ENCODE peak calls at places on chromosomes 3 and 15, in six cellular contexts. One of them, this sample, is unnamed.

GRCh38 chr3:128424508-128425069 is 42.1 kb downstream of the DNAJB8 start:
- DNase-seq in ovary: no peak
- DNase-seq in sigmoid colon: no peak
- DNase-seq in AG09319: no peak
- DNase-seq in hepatocyte: no peak
- DNase-seq in osteoblast: no peak
- DNase-seq in this sample: no peak

GRCh38 chr3:45592830-45593707 is 1.5 kb upstream of the LIMD1 start:
- DNase-seq in AG09319: peak; percentile 74
- DNase-seq in sigmoid colon: peak; percentile 97
- DNase-seq in osteoblast: peak; percentile 99
- DNase-seq in hepatocyte: peak; percentile 94
- DNase-seq in ovary: peak; percentile 89
- DNase-seq in this sample: peak; percentile 95

GRCh38 chr15:69439623-69440022 is 13.0 kb upstream of the RPLP1 start:
- DNase-seq in osteoblast: no peak
- DNase-seq in sigmoid colon: no peak
- DNase-seq in hepatocyte: no peak
- DNase-seq in AG09319: no peak
- DNase-seq in ovary: no peak
- DNase-seq in this sample: no peak

GRCh38 chr3:84759361-84759760 is 199.4 kb upstream of the CADM2 start:
- DNase-seq in ovary: no peak
- DNase-seq in sigmoid colon: no peak
- DNase-seq in hepatocyte: no peak
- DNase-seq in AG09319: no peak
- DNase-seq in osteoblast: no peak
- DNase-seq in this sample: no peak

GRCh38 chr3:45480218-45480617 is 91.8 kb downstream of the LARS2 start:
- DNase-seq in osteoblast: no peak
- DNase-seq in hepatocyte: peak; percentile 68
- DNase-seq in AG09319: no peak
- DNase-seq in sigmoid colon: no peak
- DNase-seq in ovary: no peak
- DNase-seq in this sample: peak; percentile 12

GRCh38 chr15:62569460-62570404 is 404.6 kb upstream of the C2CD4B start:
- DNase-seq in osteoblast: peak; percentile 90
- DNase-seq in ovary: peak; percentile 36
- DNase-seq in sigmoid colon: no peak
- DNase-seq in hepatocyte: peak; percentile 80
- DNase-seq in AG09319: peak; percentile 91
- DNase-seq in this sample: peak; percentile 81

GRCh38 chr15:62782100-62782791 is 260.3 kb upstream of the TPM1 start:
- DNase-seq in AG09319: peak; percentile 82
- DNase-seq in sigmoid colon: peak; percentile 94
- DNase-seq in ovary: peak; percentile 76
- DNase-seq in osteoblast: peak; percentile 90
- DNase-seq in hepatocyte: peak; percentile 85
- DNase-seq in this sample: peak; percentile 83

GRCh38 chr3:52317601-52318000 is 1.5 kb downstream of the DNAH1 start:
- DNase-seq in hepatocyte: peak; percentile 84
- DNase-seq in sigmoid colon: no peak
- DNase-seq in ovary: peak; percentile 55
- DNase-seq in AG09319: no peak
- DNase-seq in osteoblast: peak; percentile 97
- DNase-seq in this sample: no peak

GRCh38 chr15:74496648-74497047 is 35.7 kb upstream of the UBL7 start:
- DNase-seq in hepatocyte: no peak
- DNase-seq in AG09319: no peak
- DNase-seq in ovary: no peak
- DNase-seq in sigmoid colon: no peak
- DNase-seq in osteoblast: no peak
- DNase-seq in this sample: no peak

GRCh38 chr3:136305879-136306278 is 55.7 kb downstream of the PCCB start:
- DNase-seq in sigmoid colon: no peak
- DNase-seq in ovary: no peak
- DNase-seq in osteoblast: no peak
- DNase-seq in AG09319: peak; percentile 12
- DNase-seq in hepatocyte: no peak
- DNase-seq in this sample: peak; percentile 33
- TF ChIP-seq CTCF in sigmoid colon: no peak
- TF ChIP-seq CTCF in ovary: peak; percentile 30
- TF ChIP-seq CTCF in osteoblast: peak; percentile 58
- TF ChIP-seq CTCF in AG09319: peak; percentile 53
- TF ChIP-seq CTCF in hepatocyte: no peak
- TF ChIP-seq CTCF in this sample: peak; percentile 65

DNA sequence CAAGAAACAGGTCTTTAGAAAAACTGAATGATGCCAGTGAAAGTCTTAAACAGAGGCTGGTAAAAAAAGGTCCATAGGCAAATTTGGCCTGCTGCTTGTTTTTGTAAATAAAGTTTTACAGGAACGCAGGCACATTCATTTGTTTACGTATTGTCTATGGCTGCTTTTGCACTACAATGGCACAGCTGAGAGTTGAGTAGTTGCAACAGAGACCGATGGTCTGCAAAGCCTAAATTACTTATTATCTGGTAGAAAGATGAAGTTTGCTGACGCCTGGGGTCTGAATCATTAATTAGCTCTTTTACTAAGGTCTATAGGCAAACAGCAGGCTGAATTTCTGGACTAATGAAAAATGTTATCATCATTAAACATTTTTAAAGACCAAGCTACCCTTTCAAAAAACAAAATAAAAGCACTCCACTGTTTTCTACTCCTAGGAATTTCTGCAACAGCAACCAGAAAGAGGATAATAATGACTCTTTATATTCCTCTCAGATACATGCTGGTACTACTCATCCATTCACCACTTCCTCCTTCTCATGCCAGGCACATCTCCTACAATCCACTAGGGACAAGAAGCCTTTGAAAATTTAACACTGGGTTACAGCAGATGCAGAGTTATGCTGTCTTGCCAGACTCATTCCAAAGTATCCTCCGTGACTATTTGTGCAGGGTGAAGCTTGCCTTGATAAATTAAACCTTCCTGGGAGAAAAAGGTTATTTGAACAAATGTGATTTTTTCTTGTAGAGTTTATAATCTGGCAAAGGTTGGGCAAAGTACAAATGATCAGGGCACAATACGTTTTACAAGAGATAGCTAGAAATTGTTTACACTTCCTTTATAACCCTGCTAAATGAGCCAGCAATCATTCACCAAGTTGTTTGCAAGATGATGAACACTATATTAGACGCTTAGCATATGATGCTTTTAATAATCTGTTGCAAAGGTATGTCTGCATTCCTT is 6.0 kb downstream of the GATM start:
- DNase-seq in ovary: no peak
- DNase-seq in osteoblast: no peak
- DNase-seq in sigmoid colon: no peak
- DNase-seq in hepatocyte: no peak
- DNase-seq in AG09319: no peak
- DNase-seq in this sample: peak; percentile 11
- TF ChIP-seq CTCF in ovary: no peak
- TF ChIP-seq CTCF in osteoblast: no peak
- TF ChIP-seq CTCF in sigmoid colon: no peak
- TF ChIP-seq CTCF in hepatocyte: no peak
- TF ChIP-seq CTCF in AG09319: no peak
- TF ChIP-seq CTCF in this sample: no peak

DNA sequence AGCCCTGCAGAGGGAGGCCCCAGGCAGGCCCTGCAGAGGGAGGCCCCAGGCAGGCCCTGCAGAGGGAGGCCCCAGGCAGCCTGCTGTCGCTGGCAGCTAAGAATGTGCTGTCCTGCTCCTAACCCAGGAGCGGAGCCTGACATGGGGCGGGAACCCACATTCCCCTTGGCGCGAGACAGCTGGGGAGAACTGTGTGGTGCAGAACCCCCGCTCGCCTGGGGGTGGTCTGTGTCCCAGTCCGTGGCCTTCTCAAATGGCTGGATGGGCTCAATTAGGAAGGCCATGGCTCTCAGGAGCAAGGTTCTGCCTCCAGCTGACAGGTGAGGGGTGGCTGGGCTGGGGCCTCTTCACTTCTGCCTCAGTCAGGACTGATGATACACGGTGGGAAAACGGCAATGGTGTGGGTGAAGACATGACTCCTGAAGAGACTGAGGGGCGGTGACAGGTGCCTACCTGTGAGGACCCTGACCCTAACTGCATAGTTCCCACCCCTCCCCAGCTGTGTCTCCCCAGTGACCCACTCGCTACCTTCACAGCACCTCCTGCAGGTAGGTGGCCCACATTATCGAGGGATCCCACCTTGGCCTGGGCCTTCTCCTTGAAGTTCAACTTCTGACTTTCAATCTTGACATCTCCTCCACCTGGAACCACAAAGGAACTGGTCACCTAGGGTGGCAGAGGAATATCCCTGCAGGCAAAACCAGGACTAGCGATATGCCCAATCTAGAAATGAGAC is 52.0 kb downstream of the DHX30 start:
- DNase-seq in AG09319: no peak
- DNase-seq in sigmoid colon: no peak
- DNase-seq in osteoblast: peak; percentile 61
- DNase-seq in ovary: no peak
- DNase-seq in hepatocyte: no peak
- DNase-seq in this sample: no peak
- TF ChIP-seq CTCF in AG09319: no peak
- TF ChIP-seq CTCF in sigmoid colon: no peak
- TF ChIP-seq CTCF in osteoblast: no peak
- TF ChIP-seq CTCF in ovary: no peak
- TF ChIP-seq CTCF in hepatocyte: no peak
- TF ChIP-seq CTCF in this sample: no peak

GRCh38 chr15:66763186-66764066 is 61.4 kb downstream of the SMAD6 start:
- DNase-seq in osteoblast: peak; percentile 53
- DNase-seq in sigmoid colon: peak; percentile 87
- DNase-seq in ovary: peak; percentile 68
- DNase-seq in AG09319: no peak
- DNase-seq in hepatocyte: peak; percentile 61
- DNase-seq in this sample: peak; percentile 94
- TF ChIP-seq CTCF in osteoblast: no peak
- TF ChIP-seq CTCF in sigmoid colon: no peak
- TF ChIP-seq CTCF in ovary: no peak
- TF ChIP-seq CTCF in AG09319: no peak
- TF ChIP-seq CTCF in hepatocyte: no peak
- TF ChIP-seq CTCF in this sample: no peak

GRCh38 chr3:108664266-108664665 is 74.7 kb downstream of the DZIP3 start:
- DNase-seq in hepatocyte: no peak
- DNase-seq in sigmoid colon: no peak
- DNase-seq in ovary: no peak
- DNase-seq in osteoblast: peak; percentile 11
- DNase-seq in AG09319: no peak
- DNase-seq in this sample: no peak
- TF ChIP-seq CTCF in hepatocyte: no peak
- TF ChIP-seq CTCF in sigmoid colon: no peak
- TF ChIP-seq CTCF in ovary: no peak
- TF ChIP-seq CTCF in osteoblast: no peak
- TF ChIP-seq CTCF in AG09319: no peak
- TF ChIP-seq CTCF in this sample: no peak

GRCh38 chr3:72298201-72299155 is 513.5 kb upstream of the PROK2 start:
- DNase-seq in AG09319: no peak
- DNase-seq in osteoblast: no peak
- DNase-seq in hepatocyte: no peak
- DNase-seq in sigmoid colon: no peak
- DNase-seq in ovary: peak; percentile 43
- DNase-seq in this sample: no peak
- TF ChIP-seq CTCF in AG09319: no peak
- TF ChIP-seq CTCF in osteoblast: no peak
- TF ChIP-seq CTCF in hepatocyte: no peak
- TF ChIP-seq CTCF in sigmoid colon: no peak
- TF ChIP-seq CTCF in ovary: no peak
- TF ChIP-seq CTCF in this sample: no peak

GRCh38 chr3:32077260-32078084 is 28.9 kb upstream of the GPD1L start:
- DNase-seq in AG09319: no peak
- DNase-seq in ovary: no peak
- DNase-seq in osteoblast: no peak
- DNase-seq in hepatocyte: no peak
- DNase-seq in sigmoid colon: no peak
- DNase-seq in this sample: no peak
- TF ChIP-seq CTCF in AG09319: no peak
- TF ChIP-seq CTCF in ovary: no peak
- TF ChIP-seq CTCF in osteoblast: peak; percentile 5
- TF ChIP-seq CTCF in hepatocyte: no peak
- TF ChIP-seq CTCF in sigmoid colon: no peak
- TF ChIP-seq CTCF in this sample: no peak

DNA sequence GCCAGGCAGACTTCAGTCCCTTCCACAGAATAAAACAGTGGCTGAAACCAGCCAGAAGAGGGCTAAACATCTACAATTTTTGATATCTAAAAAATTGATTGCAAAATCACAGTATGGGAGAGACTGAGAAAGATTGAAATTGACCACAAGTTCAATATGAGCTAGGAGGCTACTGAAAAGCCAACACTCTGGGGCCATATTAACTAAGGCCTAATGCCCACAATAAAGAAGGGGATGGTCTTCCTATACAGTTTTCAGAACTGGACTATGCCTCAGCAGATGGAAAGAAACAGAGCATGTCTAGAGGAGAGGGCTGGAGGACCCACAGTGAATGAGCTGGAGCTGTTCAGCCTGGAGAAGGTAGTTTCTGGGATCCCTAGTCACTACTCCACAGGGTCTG is 53.2 kb downstream of the WNT7A start:
- DNase-seq in osteoblast: peak; percentile 9
- DNase-seq in hepatocyte: no peak
- DNase-seq in ovary: no peak
- DNase-seq in sigmoid colon: no peak
- DNase-seq in AG09319: no peak
- DNase-seq in this sample: no peak
- TF ChIP-seq CTCF in osteoblast: no peak
- TF ChIP-seq CTCF in hepatocyte: no peak
- TF ChIP-seq CTCF in ovary: no peak
- TF ChIP-seq CTCF in sigmoid colon: no peak
- TF ChIP-seq CTCF in AG09319: no peak
- TF ChIP-seq CTCF in this sample: no peak

This sample was measured in Calu3.